ENCODE peak calls at places on chromosomes 1 and 21, in nine cellular contexts. S is cardiac muscle cell; W is HFF-Myc; Y is ELF-1; L is nephron progenitor cell; Q is NCI-H82; R is activated CD8-positive, alpha-beta memory T cell treated with anti-CD3 and anti-CD28 coated beads, Interleukin-2, amount 50 U/mL, for 48 hours; M is endothelial cell of umbilical vein; X is activated CD4-positive, alpha-beta T cell treated with anti-CD3 and anti-CD28 coated beads, Interleukin-2, amount 10 ng/mL, durations not matched to agents 7 days and 5 days. E is an unnamed sample.

GRCh38 chr1:240169188-240169587 is 77.5 kb downstream of the FMN2 start:
- DNase-seq in S (no peak), W (no peak), Y (no peak), L (no peak), Q (peak), R (no peak), M (no peak), X (no peak), E (peak)

GRCh38 chr1:203520315-203520714 is 26.4 kb downstream of the OPTC start:
- DNase-seq in S (no peak), W (no peak), Y (no peak), L (no peak), Q (no peak), R (no peak), M (peak), X (no peak), E (peak)

GRCh38 chr1:178609015-178609414 is 96.1 kb downstream of the TEX35 start:
- DNase-seq in S (no peak), W (no peak), Y (no peak), L (no peak), Q (no peak), R (no peak), M (peak), X (no peak), E (peak)

GRCh38 chr1:185720633-185721272 is 13.4 kb upstream of the HMCN1 start:
- DNase-seq in S (peak), W (peak), Y (no peak), L (no peak), Q (peak), R (no peak), M (peak), X (no peak), E (peak)

GRCh38 chr1:169105434-169106094 is 926 bp upstream of the ATP1B1 start:
- DNase-seq in S (peak), W (no peak), Y (peak), L (peak), Q (peak), R (no peak), M (peak), X (peak), E (no peak)

GRCh38 chr1:163298340-163298739 is 23.4 kb upstream of the NUF2 start:
- DNase-seq in S (no peak), W (no peak), Y (no peak), L (no peak), Q (no peak), R (no peak), M (no peak), X (no peak), E (no peak)

GRCh38 chr1:193031431-193031830 is 27.7 kb downstream of the UCHL5 start:
- DNase-seq in S (no peak), W (no peak), Y (no peak), L (no peak), Q (no peak), R (no peak), M (peak), X (no peak), E (peak)

GRCh38 chr1:178341218-178341956 is 155.4 kb downstream of the CLEC20A start:
- DNase-seq in S (peak), W (peak), Y (peak), L (peak), Q (no peak), R (no peak), M (peak), X (no peak), E (peak)

GRCh38 chr1:3456964-3457909 is 2.8 kb downstream of the ARHGEF16 start:
- DNase-seq in S (no peak), W (no peak), Y (no peak), L (no peak), Q (no peak), R (no peak), M (no peak), X (no peak), E (no peak)

GRCh38 chr1:19448491-19449439 is 36.6 kb downstream of the CAPZB start:
- DNase-seq in S (peak), W (peak), Y (no peak), L (peak), Q (no peak), R (no peak), M (peak), X (no peak), E (peak)

GRCh38 chr21:23524685-23525084 is 2082.6 kb downstream of the MRPL39 start:
- DNase-seq in S (no peak), W (no peak), Y (no peak), L (no peak), Q (no peak), R (no peak), M (no peak), X (no peak), E (no peak)

GRCh38 chr1:232226197-232226681 is 403.7 kb downstream of the SIPA1L2 start:
- DNase-seq in S (peak), W (peak), Y (peak), L (no peak), Q (peak), R (peak), M (peak), X (peak), E (peak)

GRCh38 chr1:200975458-200975857 is 48.1 kb downstream of the KIF21B start:
- DNase-seq in S (no peak), W (no peak), Y (no peak), L (no peak), Q (no peak), R (no peak), M (no peak), X (no peak), E (no peak)

GRCh38 chr1:105138445-105138821 is 1388.7 kb downstream of the AMY1C start:
- DNase-seq in S (no peak), W (no peak), Y (no peak), L (no peak), Q (peak), R (no peak), M (no peak), X (no peak), E (no peak)

GRCh38 chr1:114345930-114346479 is 165.0 kb downstream of the TRIM33 start:
- DNase-seq in S (no peak), W (no peak), Y (peak), L (peak), Q (no peak), R (no peak), M (peak), X (no peak), E (no peak)

GRCh38 chr1:68973459-68974244 is 476.8 kb upstream of the DEPDC1 start:
- DNase-seq in S (no peak), W (no peak), Y (no peak), L (no peak), Q (no peak), R (no peak), M (no peak), X (no peak), E (no peak)

GRCh38 chr21:17089121-17089520 is 423.7 kb upstream of the CXADR start:
- DNase-seq in S (no peak), W (no peak), Y (no peak), L (no peak), Q (no peak), R (no peak), M (peak), X (no peak), E (no peak)

GRCh38 chr1:26142165-26142564 is 16.7 kb upstream of the FAM110D start:
- DNase-seq in S (no peak), W (no peak), Y (no peak), L (no peak), Q (no peak), R (peak), M (no peak), X (no peak), E (no peak)

GRCh38 chr1:210289248-210289647 is 39.5 kb upstream of the HHAT start:
- DNase-seq in S (no peak), W (no peak), Y (no peak), L (no peak), Q (no peak), R (no peak), M (no peak), X (no peak), E (no peak)

GRCh38 chr1:27005648-27006496 is 6.8 kb downstream of the TENT5B start:
- DNase-seq in S (no peak), W (no peak), Y (peak), L (no peak), Q (no peak), R (no peak), M (no peak), X (no peak), E (peak)

GRCh38 chr1:154434346-154435075 is 29.4 kb downstream of the IL6R start:
- DNase-seq in S (no peak), W (no peak), Y (no peak), L (no peak), Q (no peak), R (no peak), M (no peak), X (no peak), E (no peak)

GRCh38 chr1:167554028-167554779 is 642 bp upstream of the CREG1 start:
- DNase-seq in S (no peak), W (no peak), Y (no peak), L (peak), Q (no peak), R (no peak), M (no peak), X (no peak), E (no peak)

GRCh38 chr1:53344921-53345838 is 17.3 kb upstream of the LRP8 start:
- DNase-seq in S (no peak), W (no peak), Y (no peak), L (no peak), Q (no peak), R (peak), M (no peak), X (no peak), E (no peak)

GRCh38 chr1:228312091-228312764 is 94.4 kb downstream of the TRIM11 start:
- DNase-seq in S (no peak), W (no peak), Y (no peak), L (no peak), Q (no peak), R (no peak), M (no peak), X (no peak), E (no peak)

GRCh38 chr1:227489572-227489971 is 73.8 kb upstream of the ZNF678 start:
- DNase-seq in S (no peak), W (no peak), Y (no peak), L (no peak), Q (no peak), R (no peak), M (no peak), X (no peak), E (no peak)

GRCh38 chr1:63148825-63149645 is 173.3 kb upstream of the FOXD3 start:
- DNase-seq in S (peak), W (peak), Y (peak), L (peak), Q (peak), R (no peak), M (peak), X (peak), E (peak)